ENCODE peak calls at places on chromosomes 1 and 21, in seven cellular contexts. One of them, this sample, is unnamed. For H3K4me1, the result is how much of the 10 kb centered on the place peaks cover.

GRCh38 chr1:154318386-154318785 is 2.5 kb upstream of the AQP10 start:
- DNase-seq in IMR-90: no peak
- DNase-seq in H1: no peak
- DNase-seq in BE2C: no peak
- DNase-seq in stomach: no peak
- DNase-seq in body of pancreas: no peak
- DNase-seq in adrenal gland: no peak
- DNase-seq in this sample: no peak

GRCh38 chr1:47433037-47433421 is 4.8 kb upstream of the FOXD2 start:
- DNase-seq in H1: no peak
- DNase-seq in IMR-90: no peak
- DNase-seq in body of pancreas: no peak
- DNase-seq in BE2C: no peak
- DNase-seq in stomach: no peak
- DNase-seq in adrenal gland: no peak
- DNase-seq in this sample: no peak

GRCh38 chr1:186503210-186503609 is 42.3 kb upstream of the PDC start:
- DNase-seq in stomach: no peak
- DNase-seq in IMR-90: peak
- DNase-seq in body of pancreas: no peak
- DNase-seq in adrenal gland: no peak
- DNase-seq in BE2C: no peak
- DNase-seq in H1: no peak
- DNase-seq in this sample: no peak

GRCh38 chr21:45320261-45320990 is 32.7 kb upstream of the POFUT2 start:
- DNase-seq in BE2C: peak
- DNase-seq in IMR-90: no peak
- DNase-seq in stomach: no peak
- DNase-seq in body of pancreas: no peak
- DNase-seq in adrenal gland: no peak
- DNase-seq in H1: peak
- DNase-seq in this sample: no peak

GRCh38 chr1:109669246-109669948 is 1.5 kb downstream of the GSTM2 start:
- DNase-seq in stomach: no peak
- DNase-seq in body of pancreas: no peak
- DNase-seq in IMR-90: no peak
- DNase-seq in BE2C: no peak
- DNase-seq in H1: no peak
- DNase-seq in adrenal gland: no peak
- DNase-seq in this sample: peak

GRCh38 chr1:208029381-208030319 is 118.7 kb upstream of the CD34 start:
- DNase-seq in body of pancreas: no peak
- DNase-seq in H1: no peak
- DNase-seq in stomach: no peak
- DNase-seq in adrenal gland: no peak
- DNase-seq in IMR-90: peak
- DNase-seq in BE2C: no peak
- DNase-seq in this sample: no peak

GRCh38 chr1:162944974-162945639 is 84.1 kb upstream of the CCDC190 start:
- DNase-seq in BE2C: peak
- DNase-seq in stomach: no peak
- DNase-seq in adrenal gland: no peak
- DNase-seq in H1: no peak
- DNase-seq in body of pancreas: no peak
- DNase-seq in IMR-90: no peak
- DNase-seq in this sample: no peak

GRCh38 chr1:100631015-100631521 is 88.5 kb upstream of the VCAM1 start:
- DNase-seq in H1: no peak
- DNase-seq in body of pancreas: peak
- DNase-seq in BE2C: no peak
- DNase-seq in IMR-90: peak
- DNase-seq in stomach: no peak
- DNase-seq in adrenal gland: no peak
- DNase-seq in this sample: no peak

GRCh38 chr1:202692959-202693555 is 17.2 kb downstream of the SYT2 start:
- DNase-seq in body of pancreas: peak
- DNase-seq in BE2C: peak
- DNase-seq in H1: peak
- DNase-seq in IMR-90: peak
- DNase-seq in stomach: peak
- DNase-seq in adrenal gland: peak
- DNase-seq in this sample: peak

GRCh38 chr1:48873944-48874343 is 97.3 kb upstream of the BEND5 start:
- DNase-seq in BE2C: no peak
- DNase-seq in body of pancreas: no peak
- DNase-seq in H1: no peak
- DNase-seq in IMR-90: no peak
- DNase-seq in stomach: no peak
- DNase-seq in adrenal gland: no peak
- DNase-seq in this sample: no peak

GRCh38 chr1:173408886-173409285 is 68.2 kb upstream of the PRDX6 start:
- DNase-seq in stomach: no peak
- DNase-seq in BE2C: no peak
- DNase-seq in body of pancreas: no peak
- DNase-seq in IMR-90: no peak
- DNase-seq in H1: no peak
- DNase-seq in adrenal gland: no peak
- DNase-seq in this sample: no peak
- TF ChIP-seq CTCF in stomach: no peak
- TF ChIP-seq CTCF in BE2C: no peak
- TF ChIP-seq CTCF in body of pancreas: no peak
- TF ChIP-seq CTCF in IMR-90: no peak
- TF ChIP-seq CTCF in H1: no peak
- TF ChIP-seq CTCF in adrenal gland: no peak
- TF ChIP-seq CTCF in this sample: no peak

GRCh38 chr1:215141460-215141859 is 58.9 kb downstream of the KCNK2 start:
- DNase-seq in stomach: no peak
- DNase-seq in H1: no peak
- DNase-seq in IMR-90: no peak
- DNase-seq in adrenal gland: no peak
- DNase-seq in BE2C: no peak
- DNase-seq in body of pancreas: no peak
- DNase-seq in this sample: no peak

GRCh38 chr1:215143497-215143896 is 61.0 kb downstream of the KCNK2 start:
- DNase-seq in body of pancreas: no peak
- DNase-seq in IMR-90: no peak
- DNase-seq in BE2C: no peak
- DNase-seq in stomach: no peak
- DNase-seq in adrenal gland: no peak
- DNase-seq in H1: no peak
- DNase-seq in this sample: no peak

GRCh38 chr1:215147024-215147423 is 64.5 kb downstream of the KCNK2 start:
- DNase-seq in H1: no peak
- DNase-seq in adrenal gland: no peak
- DNase-seq in body of pancreas: no peak
- DNase-seq in BE2C: no peak
- DNase-seq in IMR-90: no peak
- DNase-seq in stomach: no peak
- DNase-seq in this sample: no peak

GRCh38 chr1:215151841-215152240 is 69.3 kb downstream of the KCNK2 start:
- DNase-seq in BE2C: no peak
- DNase-seq in adrenal gland: no peak
- DNase-seq in IMR-90: no peak
- DNase-seq in body of pancreas: no peak
- DNase-seq in H1: no peak
- DNase-seq in stomach: no peak
- DNase-seq in this sample: no peak

DNA sequence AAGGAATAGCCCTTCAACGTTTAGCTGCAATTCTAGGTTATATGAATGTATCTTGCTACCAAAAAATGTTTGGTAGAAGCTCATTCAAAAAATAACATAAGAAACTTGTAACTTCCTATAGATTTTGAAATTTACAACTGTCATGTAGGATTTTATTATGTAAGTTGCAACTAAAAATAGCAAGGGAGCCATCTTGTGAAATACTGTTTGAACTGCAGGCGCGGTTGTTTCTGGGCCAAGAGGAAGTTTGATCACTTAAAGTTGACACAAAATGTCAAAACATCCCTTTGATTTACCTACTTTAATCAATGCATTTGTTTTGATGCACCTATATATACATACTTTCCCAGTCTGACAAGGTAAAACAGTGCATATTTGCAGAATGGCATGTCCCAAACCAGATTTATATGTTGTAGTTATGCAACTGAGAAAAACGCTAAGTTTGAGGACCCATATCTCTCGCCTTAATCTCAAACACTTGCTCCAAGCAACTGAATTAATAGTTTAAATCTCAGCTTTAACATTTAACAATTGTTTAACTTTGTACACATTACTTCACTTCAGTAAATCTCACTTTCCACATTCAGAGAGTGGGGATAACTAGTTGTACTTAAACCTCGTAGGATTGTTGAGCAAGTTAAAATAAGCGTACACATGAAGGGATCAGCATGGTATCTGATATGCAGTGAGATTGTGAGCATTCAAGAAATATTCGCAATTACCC is 63.9 kb downstream of the KCNK2 start:
- DNase-seq in body of pancreas: peak
- DNase-seq in H1: no peak
- DNase-seq in stomach: peak
- DNase-seq in adrenal gland: peak
- DNase-seq in BE2C: peak
- DNase-seq in IMR-90: peak
- DNase-seq in this sample: no peak
- H3K4me3 ChIP-seq in body of pancreas: no peak
- H3K4me3 ChIP-seq in H1: no peak
- H3K4me3 ChIP-seq in stomach: no peak
- H3K4me3 ChIP-seq in adrenal gland: no peak
- H3K4me3 ChIP-seq in BE2C: no peak
- H3K4me3 ChIP-seq in IMR-90: no peak
- H3K4me3 ChIP-seq in this sample: no peak

GRCh38 chr1:145959957-145960467 is 2.2 kb upstream of the LIX1L start:
- DNase-seq in body of pancreas: no peak
- DNase-seq in IMR-90: no peak
- DNase-seq in H1: no peak
- DNase-seq in adrenal gland: no peak
- DNase-seq in stomach: no peak
- DNase-seq in BE2C: no peak
- DNase-seq in this sample: peak
- H3K4me1 ChIP-seq in body of pancreas: half or more
- H3K4me1 ChIP-seq in IMR-90: under half
- H3K4me1 ChIP-seq in H1: under half
- H3K4me1 ChIP-seq in adrenal gland: half or more
- H3K4me1 ChIP-seq in stomach: under half
- H3K4me1 ChIP-seq in BE2C: under half
- H3K4me1 ChIP-seq in this sample: under half

GRCh38 chr1:64581786-64582185 is 111.9 kb downstream of the CACHD1 start:
- DNase-seq in IMR-90: no peak
- DNase-seq in H1: no peak
- DNase-seq in adrenal gland: no peak
- DNase-seq in BE2C: no peak
- DNase-seq in body of pancreas: no peak
- DNase-seq in stomach: no peak
- DNase-seq in this sample: no peak

DNA sequence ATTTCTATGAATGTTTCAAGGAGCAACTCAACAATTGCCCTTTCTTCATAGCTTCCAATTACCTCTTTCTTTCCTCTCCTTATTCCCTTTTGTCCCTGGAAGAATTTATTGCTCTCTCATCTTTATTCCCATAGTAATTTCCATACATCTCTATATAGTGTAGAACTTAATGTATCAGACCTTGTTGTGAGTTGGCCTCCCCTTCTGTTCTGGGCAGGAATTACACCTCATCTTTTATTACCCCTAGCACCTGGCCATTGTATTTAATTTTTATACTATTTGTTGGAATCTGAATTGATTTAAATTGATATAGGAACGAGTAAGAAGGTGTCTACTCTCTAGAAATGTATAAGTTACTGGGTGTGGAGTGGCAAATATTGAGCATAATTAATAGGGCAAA is 114.5 kb downstream of the CACHD1 start:
- DNase-seq in body of pancreas: no peak
- DNase-seq in stomach: no peak
- DNase-seq in BE2C: no peak
- DNase-seq in adrenal gland: no peak
- DNase-seq in H1: no peak
- DNase-seq in IMR-90: no peak
- DNase-seq in this sample: no peak
- TF ChIP-seq CTCF in body of pancreas: no peak
- TF ChIP-seq CTCF in stomach: no peak
- TF ChIP-seq CTCF in BE2C: peak
- TF ChIP-seq CTCF in adrenal gland: no peak
- TF ChIP-seq CTCF in H1: peak
- TF ChIP-seq CTCF in IMR-90: peak
- TF ChIP-seq CTCF in this sample: no peak

GRCh38 chr1:18973446-18973955 is 17.0 kb upstream of the IFFO2 start:
- DNase-seq in adrenal gland: no peak
- DNase-seq in BE2C: no peak
- DNase-seq in IMR-90: no peak
- DNase-seq in body of pancreas: no peak
- DNase-seq in stomach: no peak
- DNase-seq in H1: no peak
- DNase-seq in this sample: no peak
- H3K4me3 ChIP-seq in adrenal gland: no peak
- H3K4me3 ChIP-seq in BE2C: no peak
- H3K4me3 ChIP-seq in IMR-90: no peak
- H3K4me3 ChIP-seq in body of pancreas: no peak
- H3K4me3 ChIP-seq in stomach: no peak
- H3K4me3 ChIP-seq in H1: no peak
- H3K4me3 ChIP-seq in this sample: no peak

GRCh38 chr1:10671551-10672375 is 124.7 kb downstream of the CASZ1 start:
- DNase-seq in stomach: no peak
- DNase-seq in BE2C: no peak
- DNase-seq in H1: no peak
- DNase-seq in IMR-90: no peak
- DNase-seq in body of pancreas: no peak
- DNase-seq in adrenal gland: no peak
- DNase-seq in this sample: no peak
- H3K4me1 ChIP-seq in stomach: half or more
- H3K4me1 ChIP-seq in BE2C: under half
- H3K4me1 ChIP-seq in H1: under half
- H3K4me1 ChIP-seq in IMR-90: under half
- H3K4me1 ChIP-seq in body of pancreas: under half
- H3K4me1 ChIP-seq in adrenal gland: under half
- H3K4me1 ChIP-seq in this sample: under half

GRCh38 chr1:59076612-59077011 is 220.3 kb upstream of the FGGY start:
- DNase-seq in body of pancreas: no peak
- DNase-seq in IMR-90: peak
- DNase-seq in adrenal gland: no peak
- DNase-seq in stomach: no peak
- DNase-seq in BE2C: no peak
- DNase-seq in H1: no peak
- DNase-seq in this sample: no peak
- TF ChIP-seq CTCF in body of pancreas: peak
- TF ChIP-seq CTCF in IMR-90: peak
- TF ChIP-seq CTCF in adrenal gland: peak
- TF ChIP-seq CTCF in stomach: no peak
- TF ChIP-seq CTCF in BE2C: peak
- TF ChIP-seq CTCF in H1: no peak
- TF ChIP-seq CTCF in this sample: no peak

DNA sequence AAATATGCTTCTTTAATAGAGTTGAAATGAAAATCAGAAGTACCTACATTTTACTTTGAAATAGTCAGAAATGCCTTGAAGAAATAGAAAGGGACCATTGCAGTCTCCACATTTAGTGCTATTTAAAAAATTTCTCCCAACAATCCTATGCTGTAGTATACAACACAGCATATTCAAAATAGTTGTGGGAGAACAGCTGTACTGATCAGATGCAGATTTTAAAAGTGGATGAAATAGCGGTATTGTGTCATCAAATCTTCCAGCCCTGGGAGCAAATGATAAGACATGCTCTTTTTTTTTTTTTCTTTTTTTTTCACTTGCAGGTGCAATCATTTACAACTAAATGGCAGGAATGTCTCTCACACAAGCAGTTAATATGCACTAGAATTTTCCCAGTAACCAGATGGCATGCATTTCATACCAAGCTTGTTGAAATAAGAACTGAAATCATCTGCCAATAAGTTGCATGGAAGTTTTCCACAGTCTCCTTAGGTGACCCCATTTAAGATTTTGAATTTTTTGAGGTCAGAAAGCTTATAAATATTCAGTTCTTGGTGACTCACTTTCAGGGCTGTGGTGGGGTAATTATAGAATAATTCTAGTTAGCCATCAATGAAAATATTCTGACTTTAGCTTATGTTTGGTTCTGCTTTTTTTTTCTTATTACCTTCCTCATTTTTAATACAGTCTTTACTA is 623.9 kb upstream of the NR5A2 start:
- DNase-seq in stomach: no peak
- DNase-seq in body of pancreas: no peak
- DNase-seq in IMR-90: peak
- DNase-seq in H1: no peak
- DNase-seq in BE2C: no peak
- DNase-seq in adrenal gland: no peak
- DNase-seq in this sample: no peak
- H3K4me3 ChIP-seq in stomach: no peak
- H3K4me3 ChIP-seq in body of pancreas: no peak
- H3K4me3 ChIP-seq in IMR-90: no peak
- H3K4me3 ChIP-seq in H1: no peak
- H3K4me3 ChIP-seq in BE2C: no peak
- H3K4me3 ChIP-seq in adrenal gland: no peak
- H3K4me3 ChIP-seq in this sample: no peak

This sample was measured in Peyer's patch.